ENCODE peak calls at places on chromosomes 1 and 21, in six cellular contexts. K, H, R, X, Y and Q are unnamed samples.

GRCh38 chr1:161121042-161121441 is 3.1 kb downstream of the NIT1 start:
- DNase-seq in K (no peak), H (no peak), R (no peak), X (no peak), Y (no peak), Q (no peak)

GRCh38 chr1:115402753-115403184 is 64.7 kb upstream of the NGF start:
- DNase-seq in K (no peak), H (peak; percentile 58), R (no peak), X (no peak), Y (no peak), Q (no peak)

GRCh38 chr1:30727796-30728195 is 4.4 kb upstream of the MATN1 start:
- DNase-seq in K (no peak), H (peak; percentile 52), R (no peak), X (no peak), Y (no peak), Q (no peak)

GRCh38 chr1:65230741-65231439 is 78.5 kb upstream of the DNAJC6 start:
- DNase-seq in K (no peak), H (no peak), R (no peak), X (no peak), Y (no peak), Q (no peak)

GRCh38 chr1:66788231-66788939 is 12.7 kb downstream of the INSL5 start:
- DNase-seq in K (peak; percentile 28), H (no peak), R (no peak), X (no peak), Y (peak; percentile 44), Q (no peak)

GRCh38 chr1:208242829-208243521 is 1.2 kb downstream of the PLXNA2 start:
- DNase-seq in K (no peak), H (no peak), R (peak; percentile 54), X (no peak), Y (peak; percentile 51), Q (peak; percentile 49)

GRCh38 chr21:44490816-44491215 is 35.5 kb downstream of the LRRC3 start:
- DNase-seq in K (no peak), H (no peak), R (no peak), X (no peak), Y (no peak), Q (no peak)

GRCh38 chr1:22747735-22748073 is 37.1 kb downstream of the EPHB2 start:
- DNase-seq in K (no peak), H (no peak), R (no peak), X (no peak), Y (no peak), Q (no peak)

GRCh38 chr1:193538690-193539089 is 352.3 kb upstream of the B3GALT2 start:
- DNase-seq in K (no peak), H (no peak), R (no peak), X (no peak), Y (no peak), Q (no peak)

GRCh38 chr1:22184892-22185612 is 42.2 kb upstream of the WNT4 start:
- DNase-seq in K (no peak), H (peak; percentile 20), R (peak; percentile 67), X (no peak), Y (peak; percentile 44), Q (no peak)

GRCh38 chr1:27785763-27786162 is 12.7 kb downstream of the STX12 start:
- DNase-seq in K (no peak), H (peak; percentile 28), R (peak; percentile 28), X (no peak), Y (peak; percentile 5), Q (no peak)

GRCh38 chr1:206135248-206135647 is 18.1 kb upstream of the AVPR1B start:
- DNase-seq in K (no peak), H (no peak), R (no peak), X (no peak), Y (no peak), Q (no peak)

GRCh38 chr1:207500306-207500705 is 4.3 kb downstream of the CR1 start:
- DNase-seq in K (no peak), H (no peak), R (no peak), X (no peak), Y (no peak), Q (no peak)

GRCh38 chr21:43654806-43655489 is 4.3 kb downstream of the HSF2BP start:
- DNase-seq in K (no peak), H (peak; percentile 64), R (no peak), X (no peak), Y (no peak), Q (no peak)

GRCh38 chr1:166165661-166166399 is 971 bp downstream of the FAM78B start:
- DNase-seq in K (peak; percentile 38), H (no peak), R (peak; percentile 24), X (peak; percentile 9), Y (peak; percentile 19), Q (peak; percentile 27)

GRCh38 chr21:43591468-43592050 is 67.7 kb downstream of the HSF2BP start:
- DNase-seq in K (no peak), H (peak; percentile 63), R (no peak), X (no peak), Y (no peak), Q (no peak)

GRCh38 chr1:245896258-245896657 is 610.8 kb downstream of the SMYD3 start:
- DNase-seq in K (no peak), H (no peak), R (no peak), X (no peak), Y (no peak), Q (no peak)

GRCh38 chr1:222644649-222645005 is 26.7 kb downstream of the MIA3 start:
- DNase-seq in K (no peak), H (peak; percentile 29), R (no peak), X (no peak), Y (no peak), Q (no peak)

GRCh38 chr1:244665771-244666217 is 12.9 kb downstream of the DESI2 start:
- DNase-seq in K (no peak), H (no peak), R (no peak), X (no peak), Y (no peak), Q (no peak)

GRCh38 chr1:156625436-156626078 is 6.3 kb downstream of the HAPLN2 start:
- DNase-seq in K (peak; percentile 69), H (peak; percentile 56), R (peak; percentile 74), X (peak; percentile 67), Y (peak; percentile 72), Q (peak; percentile 85)

GRCh38 chr1:27341525-27342252 is at the start of gene SYTL1:
- DNase-seq in K (peak; percentile 83), H (peak; percentile 72), R (peak; percentile 84), X (no peak), Y (peak; percentile 79), Q (no peak)

GRCh38 chr1:2014726-2015382 is 4.3 kb upstream of the GABRD start:
- DNase-seq in K (no peak), H (no peak), R (peak; percentile 48), X (no peak), Y (peak; percentile 62), Q (no peak)

GRCh38 chr1:65009176-65009575 is 42.8 kb upstream of the JAK1 start:
- DNase-seq in K (no peak), H (no peak), R (no peak), X (no peak), Y (no peak), Q (no peak)

GRCh38 chr1:185934476-185935189 is 200.4 kb downstream of the HMCN1 start:
- DNase-seq in K (no peak), H (peak; percentile 72), R (no peak), X (no peak), Y (no peak), Q (no peak)

GRCh38 chr1:62401034-62401433 is 35.8 kb upstream of the USP1 start:
- DNase-seq in K (no peak), H (no peak), R (no peak), X (no peak), Y (no peak), Q (no peak)

GRCh38 chr1:174333437-174333836 is 114.3 kb upstream of the GPR52 start:
- DNase-seq in K (no peak), H (no peak), R (no peak), X (no peak), Y (no peak), Q (no peak)

GRCh38 chr1:86380257-86380861 is 15.8 kb downstream of the ODF2L start:
- DNase-seq in K (peak; percentile 37), H (peak; percentile 94), R (no peak), X (no peak), Y (no peak), Q (no peak)

GRCh38 chr1:32073387-32074229 is 869 bp downstream of the TMEM39B start:
- DNase-seq in K (no peak), H (no peak), R (no peak), X (no peak), Y (no peak), Q (no peak)
- TF ChIP-seq CTCF in K (no peak), H (peak; percentile 42), R (peak; percentile 16), X (peak; percentile 37), Y (no peak), Q (no peak)

DNA sequence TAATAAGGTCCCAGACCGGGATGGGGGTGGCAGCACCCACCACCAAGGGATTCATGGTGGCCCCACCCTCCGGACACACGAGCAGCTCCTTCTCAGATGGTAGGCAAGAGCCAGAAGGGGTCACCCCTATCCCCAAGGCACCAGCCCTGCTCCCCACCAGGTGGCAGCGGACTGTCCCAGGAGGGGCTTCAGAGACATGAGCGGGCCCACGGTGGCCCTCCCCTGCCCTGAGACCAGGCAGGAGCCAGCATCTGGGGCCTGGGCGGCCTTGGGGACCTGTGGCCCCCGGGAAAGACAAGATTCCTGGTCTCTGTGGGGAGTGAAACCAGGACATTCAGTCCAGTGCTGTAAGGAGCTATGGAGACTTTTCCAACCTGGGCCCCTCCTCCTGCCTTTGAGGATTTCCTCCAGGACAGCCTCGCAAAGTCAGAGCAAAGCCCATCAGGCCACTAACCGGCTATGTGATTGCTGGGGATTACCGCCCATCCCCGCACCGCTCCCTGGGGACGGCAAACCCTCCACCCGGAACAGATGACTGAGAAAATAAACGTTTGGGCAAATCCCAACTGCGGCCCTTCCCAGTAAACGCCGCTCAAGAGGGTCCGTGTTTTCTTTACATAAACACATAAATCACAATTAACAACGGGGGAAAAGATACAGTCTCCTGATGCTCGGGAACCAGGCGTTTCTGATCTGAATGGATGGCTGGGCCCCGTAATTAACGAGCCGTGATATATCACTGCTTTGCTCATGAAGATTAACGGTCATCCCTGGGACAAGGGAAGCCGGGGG is 50.9 kb upstream of the ARHGEF16 start:
- DNase-seq in K (no peak), H (no peak), R (no peak), X (no peak), Y (no peak), Q (no peak)
- TF ChIP-seq CTCF in K (no peak), H (peak; percentile 42), R (no peak), X (peak; percentile 47), Y (peak; percentile 28), Q (peak; percentile 7)

GRCh38 chr1:12056331-12056841 is 6.7 kb upstream of the TNFRSF8 start:
- DNase-seq in K (peak; percentile 38), H (no peak), R (no peak), X (no peak), Y (no peak), Q (no peak)

GRCh38 chr1:12057940-12058687 is 5.0 kb upstream of the TNFRSF8 start:
- DNase-seq in K (no peak), H (no peak), R (no peak), X (no peak), Y (no peak), Q (no peak)

GRCh38 chr1:12059226-12059625 is 3.9 kb upstream of the TNFRSF8 start:
- DNase-seq in K (no peak), H (no peak), R (no peak), X (no peak), Y (no peak), Q (no peak)

GRCh38 chr1:12055259-12055658 is 7.8 kb upstream of the TNFRSF8 start:
- DNase-seq in K (no peak), H (no peak), R (no peak), X (no peak), Y (no peak), Q (no peak)

GRCh38 chr1:12057382-12057781 is 5.7 kb upstream of the TNFRSF8 start:
- DNase-seq in K (peak; percentile 48), H (peak; percentile 66), R (no peak), X (no peak), Y (no peak), Q (no peak)
- TF ChIP-seq CTCF in K (no peak), H (no peak), R (no peak), X (no peak), Y (no peak), Q (no peak)

GRCh38 chr21:34582506-34583150 is 32.3 kb downstream of the RCAN1 start:
- DNase-seq in K (peak; percentile 64), H (peak; percentile 81), R (no peak), X (peak; percentile 9), Y (peak; percentile 34), Q (no peak)
- TF ChIP-seq CTCF in K (peak; percentile 33), H (peak; percentile 81), R (peak; percentile 55), X (peak; percentile 59), Y (no peak), Q (peak; percentile 23)